ENCODE peak calls at places on chromosomes 11 and 22, in seven cellular contexts. H is endodermal cell; S is lower lobe of right lung; A is stimulated activated naive CD8-positive, alpha-beta T cell treated with anti-CD3 and anti-CD28 coated beads, Interleukin-15, amount 100 ng/mL, for 72 hours; R is NB4; V is left colon; N is NCI-H1417. E is an unnamed sample.

GRCh38 chr11:35647535-35648092 is 15.0 kb upstream of the TRIM44 start:
- DNase-seq in H (no peak), S (no peak), A (no peak), R (no peak), V (no peak), N (no peak), E (no peak)

GRCh38 chr11:32671051-32671450 is 87.4 kb downstream of the EIF3M start:
- DNase-seq in H (no peak), S (no peak), A (no peak), R (no peak), V (no peak), N (no peak), E (no peak)

GRCh38 chr11:111093061-111093460 is 152.5 kb upstream of the POU2AF2 start:
- DNase-seq in H (no peak), S (no peak), A (no peak), R (no peak), V (no peak), N (no peak), E (no peak)

GRCh38 chr22:46537946-46538815 is 761 bp upstream of the CELSR1 start:
- DNase-seq in H (peak), S (no peak), A (no peak), R (peak), V (no peak), N (peak), E (no peak)

GRCh38 chr11:61739413-61739812 is 13.0 kb upstream of the MYRF start:
- DNase-seq in H (no peak), S (no peak), A (no peak), R (no peak), V (no peak), N (no peak), E (no peak)

GRCh38 chr22:24433001-24433867 is 5.8 kb downstream of the ADORA2A start:
- DNase-seq in H (no peak), S (no peak), A (no peak), R (no peak), V (no peak), N (no peak), E (peak)

GRCh38 chr11:34380696-34381095 is 22.9 kb upstream of the ABTB2 start:
- DNase-seq in H (no peak), S (no peak), A (no peak), R (no peak), V (no peak), N (no peak), E (no peak)

GRCh38 chr11:62747475-62748160 is 6.3 kb downstream of the ZBTB3 start:
- DNase-seq in H (no peak), S (no peak), A (no peak), R (no peak), V (no peak), N (no peak), E (no peak)

GRCh38 chr11:111510311-111510710 is 1.9 kb downstream of the BTG4 start:
- DNase-seq in H (no peak), S (no peak), A (no peak), R (no peak), V (no peak), N (no peak), E (no peak)

E was measured in Karpas-422.